ENCODE peak calls at places on chromosomes 6 and 20, in six cellular contexts. One of them, this sample, is unnamed. For H3K4me1, the result is how much of the 10 kb centered on the place peaks cover.

GRCh38 chr6:108654465-108655106 is 93.9 kb downstream of the FOXO3 start:
- DNase-seq in HAP-1: no peak
- DNase-seq in right atrium auricular region: no peak
- DNase-seq in mesendoderm: no peak
- DNase-seq in CD8-positive, alpha-beta memory T cell: no peak
- DNase-seq in body of pancreas: no peak
- DNase-seq in this sample: no peak

GRCh38 chr6:138287144-138287955 is 69.1 kb upstream of the PBOV1 start:
- DNase-seq in HAP-1: peak
- DNase-seq in mesendoderm: peak
- DNase-seq in body of pancreas: peak
- DNase-seq in CD8-positive, alpha-beta memory T cell: peak
- DNase-seq in right atrium auricular region: no peak
- DNase-seq in this sample: no peak

GRCh38 chr20:61778485-61778863 is 287.2 kb downstream of the TAF4 start:
- DNase-seq in HAP-1: no peak
- DNase-seq in mesendoderm: no peak
- DNase-seq in right atrium auricular region: no peak
- DNase-seq in CD8-positive, alpha-beta memory T cell: no peak
- DNase-seq in body of pancreas: no peak
- DNase-seq in this sample: no peak

GRCh38 chr6:158222066-158222465 is 53.9 kb downstream of the GTF2H5 start:
- DNase-seq in CD8-positive, alpha-beta memory T cell: no peak
- DNase-seq in right atrium auricular region: no peak
- DNase-seq in body of pancreas: no peak
- DNase-seq in mesendoderm: no peak
- DNase-seq in HAP-1: no peak
- DNase-seq in this sample: no peak

GRCh38 chr6:132893772-132894490 is 79.6 kb downstream of the RPS12 start:
- DNase-seq in body of pancreas: no peak
- DNase-seq in right atrium auricular region: no peak
- DNase-seq in CD8-positive, alpha-beta memory T cell: no peak
- DNase-seq in HAP-1: peak
- DNase-seq in mesendoderm: no peak
- DNase-seq in this sample: no peak

GRCh38 chr6:15247750-15248450 is 2.0 kb downstream of the JARID2 start:
- DNase-seq in body of pancreas: peak
- DNase-seq in CD8-positive, alpha-beta memory T cell: peak
- DNase-seq in right atrium auricular region: peak
- DNase-seq in HAP-1: peak
- DNase-seq in mesendoderm: peak
- DNase-seq in this sample: peak

GRCh38 chr20:41081276-41081814 is 52.7 kb downstream of the TOP1 start:
- DNase-seq in right atrium auricular region: no peak
- DNase-seq in CD8-positive, alpha-beta memory T cell: no peak
- DNase-seq in HAP-1: no peak
- DNase-seq in body of pancreas: no peak
- DNase-seq in mesendoderm: no peak
- DNase-seq in this sample: no peak

GRCh38 chr6:10521104-10521808 is at the start of gene GCNT2:
- DNase-seq in mesendoderm: peak
- DNase-seq in body of pancreas: no peak
- DNase-seq in right atrium auricular region: no peak
- DNase-seq in CD8-positive, alpha-beta memory T cell: no peak
- DNase-seq in HAP-1: peak
- DNase-seq in this sample: peak

GRCh38 chr6:108403260-108403659 is 108.4 kb downstream of the AFG1L start:
- DNase-seq in mesendoderm: no peak
- DNase-seq in CD8-positive, alpha-beta memory T cell: no peak
- DNase-seq in right atrium auricular region: no peak
- DNase-seq in body of pancreas: no peak
- DNase-seq in HAP-1: no peak
- DNase-seq in this sample: no peak

GRCh38 chr6:140774080-140774505 is 1358.6 kb upstream of the GJE1 start:
- DNase-seq in CD8-positive, alpha-beta memory T cell: no peak
- DNase-seq in right atrium auricular region: no peak
- DNase-seq in body of pancreas: no peak
- DNase-seq in HAP-1: no peak
- DNase-seq in mesendoderm: peak
- DNase-seq in this sample: no peak

GRCh38 chr6:114467931-114468330 is 125.1 kb upstream of the HS3ST5 start:
- DNase-seq in body of pancreas: no peak
- DNase-seq in HAP-1: no peak
- DNase-seq in right atrium auricular region: no peak
- DNase-seq in CD8-positive, alpha-beta memory T cell: no peak
- DNase-seq in mesendoderm: no peak
- DNase-seq in this sample: no peak

GRCh38 chr6:31651602-31652191 is 764 bp downstream of the BAG6 start:
- DNase-seq in CD8-positive, alpha-beta memory T cell: no peak
- DNase-seq in body of pancreas: peak
- DNase-seq in HAP-1: peak
- DNase-seq in right atrium auricular region: peak
- DNase-seq in mesendoderm: peak
- DNase-seq in this sample: peak

GRCh38 chr6:155023717-155024116 is 28.6 kb downstream of the TIAM2 start:
- DNase-seq in body of pancreas: no peak
- DNase-seq in mesendoderm: no peak
- DNase-seq in CD8-positive, alpha-beta memory T cell: no peak
- DNase-seq in right atrium auricular region: no peak
- DNase-seq in HAP-1: no peak
- DNase-seq in this sample: no peak

GRCh38 chr6:33193619-33194018 is 1.4 kb upstream of the COL11A2 start:
- DNase-seq in mesendoderm: no peak
- DNase-seq in HAP-1: no peak
- DNase-seq in CD8-positive, alpha-beta memory T cell: no peak
- DNase-seq in body of pancreas: no peak
- DNase-seq in right atrium auricular region: no peak
- DNase-seq in this sample: no peak

GRCh38 chr6:105135907-105136432 is 43.8 kb downstream of the POPDC3 start:
- DNase-seq in mesendoderm: peak
- DNase-seq in HAP-1: peak
- DNase-seq in CD8-positive, alpha-beta memory T cell: no peak
- DNase-seq in body of pancreas: no peak
- DNase-seq in right atrium auricular region: no peak
- DNase-seq in this sample: no peak

GRCh38 chr6:117605169-117605826 is 3.0 kb upstream of the GOPC start:
- DNase-seq in body of pancreas: peak
- DNase-seq in HAP-1: peak
- DNase-seq in right atrium auricular region: no peak
- DNase-seq in CD8-positive, alpha-beta memory T cell: peak
- DNase-seq in mesendoderm: peak
- DNase-seq in this sample: peak

GRCh38 chr20:10414982-10415650 is 18.9 kb downstream of the MKKS start:
- DNase-seq in CD8-positive, alpha-beta memory T cell: no peak
- DNase-seq in mesendoderm: peak
- DNase-seq in HAP-1: peak
- DNase-seq in right atrium auricular region: no peak
- DNase-seq in body of pancreas: no peak
- DNase-seq in this sample: no peak

GRCh38 chr6:30885999-30886896 is 1.9 kb downstream of the DDR1 start:
- DNase-seq in HAP-1: peak
- DNase-seq in mesendoderm: peak
- DNase-seq in body of pancreas: peak
- DNase-seq in CD8-positive, alpha-beta memory T cell: no peak
- DNase-seq in right atrium auricular region: peak
- DNase-seq in this sample: peak

GRCh38 chr20:61699184-61700066 is 366.3 kb downstream of the TAF4 start:
- DNase-seq in HAP-1: no peak
- DNase-seq in body of pancreas: no peak
- DNase-seq in CD8-positive, alpha-beta memory T cell: no peak
- DNase-seq in right atrium auricular region: no peak
- DNase-seq in mesendoderm: peak
- DNase-seq in this sample: no peak

GRCh38 chr20:45685896-45686295 is 15.9 kb upstream of the WFDC11 start:
- DNase-seq in body of pancreas: no peak
- DNase-seq in right atrium auricular region: no peak
- DNase-seq in mesendoderm: peak
- DNase-seq in CD8-positive, alpha-beta memory T cell: no peak
- DNase-seq in HAP-1: no peak
- DNase-seq in this sample: no peak

GRCh38 chr6:82869493-82869892 is 196.1 kb downstream of the UBE3D start:
- DNase-seq in mesendoderm: no peak
- DNase-seq in CD8-positive, alpha-beta memory T cell: no peak
- DNase-seq in HAP-1: no peak
- DNase-seq in body of pancreas: no peak
- DNase-seq in right atrium auricular region: no peak
- DNase-seq in this sample: no peak

GRCh38 chr20:17023811-17024210 is 203.0 kb upstream of the PCSK2 start:
- DNase-seq in HAP-1: no peak
- DNase-seq in CD8-positive, alpha-beta memory T cell: no peak
- DNase-seq in mesendoderm: peak
- DNase-seq in right atrium auricular region: no peak
- DNase-seq in body of pancreas: peak
- DNase-seq in this sample: peak

GRCh38 chr20:5482791-5483190 is 166.0 kb upstream of the PROKR2 start:
- DNase-seq in CD8-positive, alpha-beta memory T cell: no peak
- DNase-seq in right atrium auricular region: no peak
- DNase-seq in HAP-1: no peak
- DNase-seq in mesendoderm: no peak
- DNase-seq in body of pancreas: no peak
- DNase-seq in this sample: no peak

GRCh38 chr20:13140775-13141174 is 80.3 kb upstream of the ISM1 start:
- DNase-seq in HAP-1: no peak
- DNase-seq in right atrium auricular region: no peak
- DNase-seq in body of pancreas: no peak
- DNase-seq in mesendoderm: no peak
- DNase-seq in CD8-positive, alpha-beta memory T cell: no peak
- DNase-seq in this sample: no peak

GRCh38 chr6:118864330-118865166 is 29.4 kb upstream of the ASF1A start:
- DNase-seq in body of pancreas: no peak
- DNase-seq in right atrium auricular region: no peak
- DNase-seq in mesendoderm: no peak
- DNase-seq in CD8-positive, alpha-beta memory T cell: no peak
- DNase-seq in HAP-1: no peak
- DNase-seq in this sample: no peak

GRCh38 chr6:42079941-42080464 is 29.7 kb downstream of the TAF8 start:
- DNase-seq in mesendoderm: no peak
- DNase-seq in body of pancreas: no peak
- DNase-seq in CD8-positive, alpha-beta memory T cell: no peak
- DNase-seq in HAP-1: no peak
- DNase-seq in right atrium auricular region: no peak
- DNase-seq in this sample: no peak

GRCh38 chr20:16243470-16243869 is 329.8 kb downstream of the KIF16B start:
- DNase-seq in HAP-1: no peak
- DNase-seq in mesendoderm: no peak
- DNase-seq in right atrium auricular region: no peak
- DNase-seq in body of pancreas: no peak
- DNase-seq in CD8-positive, alpha-beta memory T cell: no peak
- DNase-seq in this sample: no peak

GRCh38 chr6:93786474-93787330 is 367.3 kb upstream of the EPHA7 start:
- DNase-seq in mesendoderm: peak
- DNase-seq in HAP-1: peak
- DNase-seq in right atrium auricular region: no peak
- DNase-seq in CD8-positive, alpha-beta memory T cell: no peak
- DNase-seq in body of pancreas: no peak
- DNase-seq in this sample: no peak
- H3K4me1 ChIP-seq in mesendoderm: under half
- H3K4me1 ChIP-seq in HAP-1: under half
- H3K4me1 ChIP-seq in right atrium auricular region: under half
- H3K4me1 ChIP-seq in CD8-positive, alpha-beta memory T cell: under half
- H3K4me1 ChIP-seq in body of pancreas: under half
- H3K4me1 ChIP-seq in this sample: under half

GRCh38 chr20:44222027-44222426 is 11.5 kb upstream of the OSER1 start:
- DNase-seq in CD8-positive, alpha-beta memory T cell: no peak
- DNase-seq in body of pancreas: no peak
- DNase-seq in HAP-1: no peak
- DNase-seq in mesendoderm: no peak
- DNase-seq in right atrium auricular region: peak
- DNase-seq in this sample: no peak

GRCh38 chr20:44221368-44221767 is 10.8 kb upstream of the OSER1 start:
- DNase-seq in mesendoderm: no peak
- DNase-seq in body of pancreas: no peak
- DNase-seq in right atrium auricular region: peak
- DNase-seq in CD8-positive, alpha-beta memory T cell: no peak
- DNase-seq in HAP-1: no peak
- DNase-seq in this sample: no peak

GRCh38 chr20:44224651-44225050 is 14.1 kb upstream of the OSER1 start:
- DNase-seq in body of pancreas: no peak
- DNase-seq in HAP-1: no peak
- DNase-seq in CD8-positive, alpha-beta memory T cell: no peak
- DNase-seq in right atrium auricular region: no peak
- DNase-seq in mesendoderm: no peak
- DNase-seq in this sample: no peak

GRCh38 chr20:44222969-44223368 is 12.4 kb upstream of the OSER1 start:
- DNase-seq in mesendoderm: peak
- DNase-seq in body of pancreas: no peak
- DNase-seq in HAP-1: no peak
- DNase-seq in CD8-positive, alpha-beta memory T cell: no peak
- DNase-seq in right atrium auricular region: peak
- DNase-seq in this sample: no peak

GRCh38 chr20:44223721-44224120 is 13.2 kb upstream of the OSER1 start:
- DNase-seq in CD8-positive, alpha-beta memory T cell: no peak
- DNase-seq in body of pancreas: no peak
- DNase-seq in right atrium auricular region: peak
- DNase-seq in mesendoderm: no peak
- DNase-seq in HAP-1: no peak
- DNase-seq in this sample: no peak
- H3K4me1 ChIP-seq in CD8-positive, alpha-beta memory T cell: under half
- H3K4me1 ChIP-seq in body of pancreas: under half
- H3K4me1 ChIP-seq in right atrium auricular region: under half
- H3K4me1 ChIP-seq in mesendoderm: under half
- H3K4me1 ChIP-seq in HAP-1: under half
- H3K4me1 ChIP-seq in this sample: under half

DNA sequence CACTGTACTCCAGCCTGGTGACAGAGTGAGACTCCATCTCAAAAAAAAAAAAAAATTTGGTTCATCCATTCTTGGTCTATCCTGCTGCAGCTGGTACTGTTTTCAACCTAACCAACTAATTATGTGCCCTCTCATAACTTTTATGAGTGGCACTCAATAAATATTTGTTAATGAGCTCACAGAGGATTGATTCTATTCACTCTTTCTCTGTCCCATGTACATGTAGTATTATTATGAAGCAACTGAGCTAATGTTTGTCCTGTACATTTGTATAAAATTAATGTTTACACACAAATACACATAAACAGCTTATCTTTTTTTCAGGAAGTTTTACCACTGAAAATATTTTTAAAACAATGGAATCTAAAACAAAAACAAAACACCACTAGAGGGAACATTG is 10.1 kb downstream of the RIPOR2 start:
- DNase-seq in right atrium auricular region: no peak
- DNase-seq in HAP-1: no peak
- DNase-seq in body of pancreas: no peak
- DNase-seq in CD8-positive, alpha-beta memory T cell: no peak
- DNase-seq in mesendoderm: no peak
- DNase-seq in this sample: no peak
- H3K4me1 ChIP-seq in right atrium auricular region: under half
- H3K4me1 ChIP-seq in HAP-1: under half
- H3K4me1 ChIP-seq in body of pancreas: under half
- H3K4me1 ChIP-seq in CD8-positive, alpha-beta memory T cell: half or more
- H3K4me1 ChIP-seq in mesendoderm: under half
- H3K4me1 ChIP-seq in this sample: under half

DNA sequence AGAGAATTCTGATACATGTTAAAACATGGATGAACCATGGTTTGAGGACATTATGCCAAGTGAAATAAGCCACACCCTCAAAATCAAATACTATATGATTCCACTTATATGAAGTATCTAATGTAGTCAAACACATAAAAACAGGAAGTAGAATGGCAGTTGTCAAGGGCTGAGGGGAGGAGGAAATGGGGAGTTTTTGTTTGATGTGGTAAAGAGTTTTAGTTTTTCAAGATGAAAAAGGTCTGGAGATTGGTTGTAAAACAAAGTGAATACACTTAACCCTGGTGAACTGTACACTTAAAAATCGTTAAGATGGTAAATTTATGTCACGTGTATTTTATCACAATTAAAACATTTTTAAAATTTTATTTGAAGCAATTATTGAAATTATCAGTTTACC is 127.4 kb upstream of the GRIK2 start:
- DNase-seq in HAP-1: no peak
- DNase-seq in mesendoderm: no peak
- DNase-seq in CD8-positive, alpha-beta memory T cell: no peak
- DNase-seq in body of pancreas: no peak
- DNase-seq in right atrium auricular region: no peak
- DNase-seq in this sample: no peak
- H3K4me1 ChIP-seq in HAP-1: under half
- H3K4me1 ChIP-seq in mesendoderm: under half
- H3K4me1 ChIP-seq in CD8-positive, alpha-beta memory T cell: under half
- H3K4me1 ChIP-seq in body of pancreas: under half
- H3K4me1 ChIP-seq in right atrium auricular region: under half
- H3K4me1 ChIP-seq in this sample: under half

This sample was measured in upper lobe of left lung.